ENCODE peak calls at places on chromosomes 16 and 17, in eight cellular contexts. Z is GM19239; M is GM23248; H is ELR; K is stimulated activated CD8-positive, alpha-beta memory T cell treated with anti-CD3 and anti-CD28 coated beads, Interleukin-12 subunit alpha, Interleukin-12 subunit beta, amount 100 ng/mL, for 4 hours; E is stimulated activated CD4-positive, alpha-beta T cell treated with anti-CD3 and anti-CD28 coated beads, TNF-alpha, amount 100 ng/mL, for 48 hours; V is renal cortical epithelial cell; G is A549. C is an unnamed sample.

GRCh38 chr16:7209598-7209997 is 123.0 kb upstream of the RBFOX1 start:
- DNase-seq in Z (no peak), M (no peak), H (no peak), K (no peak), E (no peak), V (no peak), G (no peak), C (no peak)

GRCh38 chr17:4958102-4958501 is 7.2 kb downstream of the ENO3 start:
- DNase-seq in Z (no peak), M (no peak), H (no peak), K (no peak), E (no peak), V (no peak), G (no peak), C (no peak)

GRCh38 chr17:2874211-2874686 is 78.0 kb downstream of the RAP1GAP2 start:
- DNase-seq in Z (no peak), M (no peak), H (no peak), K (no peak), E (no peak), V (peak; percentile 60), G (peak; percentile 48), C (no peak)

GRCh38 chr16:2081201-2081600 is 33.4 kb downstream of the TSC2 start:
- DNase-seq in Z (no peak), M (no peak), H (no peak), K (no peak), E (no peak), V (no peak), G (no peak), C (no peak)

GRCh38 chr16:57304169-57305061 is 19.9 kb upstream of the PLLP start:
- DNase-seq in Z (no peak), M (peak; percentile 40), H (peak; percentile 53), K (no peak), E (no peak), V (peak; percentile 97), G (peak; percentile 90), C (no peak)

GRCh38 chr16:30369938-30370443 is 303 bp downstream of the TBC1D10B start:
- DNase-seq in Z (no peak), M (no peak), H (no peak), K (no peak), E (no peak), V (no peak), G (no peak), C (no peak)

GRCh38 chr16:5073279-5073629 is 1.6 kb downstream of the ALG1 start:
- DNase-seq in Z (no peak), M (peak; percentile 76), H (peak; percentile 32), K (no peak), E (no peak), V (no peak), G (no peak), C (no peak)

GRCh38 chr16:58048914-58049696 is 23.6 kb downstream of the MMP15 start:
- DNase-seq in Z (no peak), M (no peak), H (no peak), K (no peak), E (no peak), V (no peak), G (no peak), C (no peak)

GRCh38 chr17:39634384-39634871 is 2.5 kb upstream of the STARD3 start:
- DNase-seq in Z (no peak), M (peak; percentile 76), H (peak; percentile 77), K (no peak), E (no peak), V (peak; percentile 33), G (peak; percentile 68), C (no peak)

GRCh38 chr16:80084614-80085013 is 456.2 kb upstream of the DYNLRB2 start:
- DNase-seq in Z (no peak), M (peak; percentile 66), H (peak; percentile 43), K (no peak), E (no peak), V (peak; percentile 68), G (peak; percentile 75), C (no peak)

GRCh38 chr16:76193851-76194620 is 83.2 kb upstream of the CNTNAP4 start:
- DNase-seq in Z (no peak), M (no peak), H (no peak), K (no peak), E (no peak), V (no peak), G (no peak), C (no peak)

GRCh38 chr17:30449480-30449879 is 27.7 kb upstream of the GOSR1 start:
- DNase-seq in Z (no peak), M (peak; percentile 8), H (no peak), K (no peak), E (no peak), V (no peak), G (no peak), C (no peak)

GRCh38 chr16:31350275-31351005 is 4.5 kb upstream of the ITGAX start:
- DNase-seq in Z (no peak), M (no peak), H (no peak), K (no peak), E (no peak), V (no peak), G (no peak), C (peak; percentile 19)

GRCh38 chr17:42683407-42684031 is 1.2 kb downstream of the CNTNAP1 start:
- DNase-seq in Z (no peak), M (no peak), H (no peak), K (no peak), E (no peak), V (no peak), G (no peak), C (no peak)

GRCh38 chr17:44900894-44901293 is 1.6 kb upstream of the EFTUD2 start:
- DNase-seq in Z (no peak), M (peak; percentile 89), H (peak; percentile 85), K (no peak), E (no peak), V (peak; percentile 78), G (peak; percentile 58), C (no peak)